ENCODE peak calls at places on chromosomes 7 and 10, in five cellular contexts. K is upper lobe of left lung; Z is tibial nerve; I is CD8-positive, alpha-beta memory T cell; U is WERI-Rb-1. F is an unnamed sample.
A peak's percentile ranks its signal among the peaks of the same experiment; 100 is the strongest.

GRCh38 chr10:27099916-27100799 is at the start of gene ANKRD26:
- DNase-seq in K (peak; percentile 98), Z (peak; percentile 94), U (peak; percentile 94), I (peak; percentile 96), F (peak; percentile 69)

GRCh38 chr7:69638674-69639073 is 40.4 kb downstream of the AUTS2 start:
- DNase-seq in K (no peak), Z (no peak), I (no peak), U (no peak), F (no peak)

GRCh38 chr7:44162179-44162578 is 21.0 kb upstream of the MYL7 start:
- DNase-seq in U (no peak), K (peak; percentile 79), Z (no peak), I (no peak), F (no peak)

GRCh38 chr7:79785556-79785955 is 332.1 kb upstream of the MAGI2 start:
- DNase-seq in K (no peak), Z (no peak), U (no peak), I (no peak), F (no peak)

GRCh38 chr10:101353692-101354583 is at the start of gene BTRC:
- DNase-seq in U (peak; percentile 98), I (peak; percentile 91), Z (peak; percentile 83), K (peak; percentile 98), F (peak; percentile 98)

GRCh38 chr7:50304911-50305621 is 550 bp downstream of the IKZF1 start:
- DNase-seq in I (peak; percentile 47), Z (no peak), K (no peak), U (no peak), F (no peak)

GRCh38 chr10:9670911-9671310 is 1346.8 kb upstream of the CELF2 start:
- DNase-seq in I (no peak), Z (no peak), K (no peak), U (no peak), F (no peak)

GRCh38 chr7:117810642-117811512 is 62.4 kb downstream of the CTTNBP2 start:
- DNase-seq in I (no peak), K (no peak), U (no peak), Z (no peak), F (no peak)

GRCh38 chr10:62527019-62527827 is 153.1 kb downstream of the ZNF365 start:
- DNase-seq in I (no peak), K (no peak), Z (no peak), U (no peak), F (no peak)

GRCh38 chr7:116582806-116583444 is 58.1 kb downstream of the CAV1 start:
- DNase-seq in I (no peak), U (no peak), Z (no peak), K (no peak), F (no peak)

GRCh38 chr7:116584721-116585120 is 59.9 kb downstream of the CAV1 start:
- DNase-seq in K (no peak), Z (no peak), I (no peak), U (no peak), F (no peak)

GRCh38 chr7:116583653-116584052 is 58.8 kb downstream of the CAV1 start:
- DNase-seq in U (no peak), I (no peak), Z (no peak), K (no peak), F (no peak)

GRCh38 chr7:116579835-116580234 is 55.0 kb downstream of the CAV1 start:
- DNase-seq in I (no peak), U (no peak), K (no peak), Z (no peak), F (no peak)

DNA sequence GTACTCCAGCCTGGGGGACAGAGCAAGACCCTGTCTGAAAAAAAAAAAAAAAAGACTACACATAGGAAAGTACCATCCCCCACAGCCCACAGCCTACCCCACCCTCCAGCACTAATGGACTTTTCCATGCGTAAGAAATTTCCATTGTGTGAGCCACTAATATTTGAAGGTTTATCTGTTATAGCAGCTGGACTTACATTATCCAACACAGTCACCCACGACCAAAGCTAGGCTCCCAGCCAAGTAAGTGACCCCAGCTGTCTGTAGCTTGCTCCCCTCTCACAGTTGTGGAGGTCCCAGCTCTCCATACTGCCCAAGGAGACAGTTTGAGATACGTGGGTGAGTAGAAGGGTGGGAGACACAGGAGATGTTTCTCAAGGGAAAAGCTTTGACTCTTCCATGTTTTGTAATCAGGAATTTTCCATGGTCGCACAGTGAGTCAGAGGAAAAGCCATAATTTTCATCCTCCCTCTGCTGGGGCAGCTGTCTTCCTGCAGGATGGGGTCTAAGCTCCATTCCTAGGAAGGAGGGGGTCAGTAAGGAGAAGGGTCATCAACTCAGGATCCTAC is 57.4 kb downstream of the CAV1 start:
- DNase-seq in I (no peak), Z (no peak), U (no peak), K (no peak), F (no peak)
- H3K27ac ChIP-seq in I (no peak overlapping the region), Z (no peak overlapping the region), U (no peak overlapping the region), K (no peak overlapping the region), F (no peak overlapping the region)

DNA sequence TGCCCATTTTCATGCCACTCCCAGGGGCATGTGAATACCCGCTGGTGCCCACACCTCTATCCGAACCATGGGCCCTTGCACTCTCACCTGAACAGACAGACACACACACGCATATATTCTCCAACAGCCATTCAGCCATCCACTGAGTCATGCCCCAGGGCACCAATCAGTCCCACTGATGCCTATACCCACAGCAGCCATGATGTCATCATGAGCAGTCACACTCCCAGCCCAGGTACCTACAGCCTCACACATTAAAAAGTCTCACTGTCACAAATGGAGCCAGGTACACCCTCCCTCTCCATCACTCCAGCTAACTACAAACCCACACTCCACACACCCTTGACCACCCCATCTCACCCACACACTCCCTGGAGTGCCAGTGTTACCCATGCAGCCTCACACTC is 12.2 kb downstream of the VSIR start:
- DNase-seq in Z (no peak), U (no peak), K (no peak), I (no peak), F (peak; percentile 64)
- H3K27ac ChIP-seq in Z (no peak overlapping the region), U (no peak overlapping the region), K (no peak overlapping the region), I (no peak overlapping the region), F (peak overlapping the region; percentile 44)

GRCh38 chr7:141430426-141431142 is 120.6 kb upstream of the AGK start:
- DNase-seq in I (no peak), U (no peak), K (no peak), Z (no peak), F (no peak)

GRCh38 chr7:141427134-141427533 is 124.1 kb upstream of the AGK start:
- DNase-seq in I (no peak), U (no peak), Z (no peak), K (no peak), F (no peak)

GRCh38 chr7:141436676-141437075 is 114.5 kb upstream of the AGK start:
- DNase-seq in U (no peak), Z (no peak), I (no peak), K (no peak), F (no peak)

GRCh38 chr7:141433698-141434097 is 117.5 kb upstream of the AGK start:
- DNase-seq in K (no peak), U (no peak), Z (no peak), I (no peak), F (no peak)

DNA sequence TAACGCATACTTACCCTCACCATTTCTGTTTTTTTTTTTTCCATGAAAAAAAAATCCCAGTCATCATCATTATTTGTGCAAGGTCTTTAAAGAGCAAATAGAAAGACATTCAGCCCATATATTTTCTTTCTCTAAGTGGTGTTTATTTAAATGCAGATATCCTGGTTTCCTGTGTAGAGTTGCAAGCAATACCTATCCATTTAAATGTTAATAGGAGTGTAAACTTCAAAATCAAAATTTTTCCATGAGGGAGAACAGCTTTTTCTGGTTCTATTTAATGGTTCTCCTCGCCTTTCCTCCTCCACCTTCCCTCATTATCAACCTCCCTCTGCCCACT is 120.1 kb upstream of the AGK start:
- DNase-seq in U (no peak), Z (no peak), K (no peak), I (no peak), F (no peak)
- H3K27ac ChIP-seq in U (no peak overlapping the region), Z (no peak overlapping the region), K (no peak overlapping the region), I (no peak overlapping the region), F (no peak overlapping the region)

GRCh38 chr10:21513035-21513434 is 12.4 kb downstream of the SKIDA1 start:
- DNase-seq in I (no peak), Z (no peak), K (no peak), U (no peak), F (no peak)
- H3K27ac ChIP-seq in I (no peak overlapping the region), Z (peak overlapping the region; percentile 37), K (no peak overlapping the region), U (no peak overlapping the region), F (no peak overlapping the region)

DNA sequence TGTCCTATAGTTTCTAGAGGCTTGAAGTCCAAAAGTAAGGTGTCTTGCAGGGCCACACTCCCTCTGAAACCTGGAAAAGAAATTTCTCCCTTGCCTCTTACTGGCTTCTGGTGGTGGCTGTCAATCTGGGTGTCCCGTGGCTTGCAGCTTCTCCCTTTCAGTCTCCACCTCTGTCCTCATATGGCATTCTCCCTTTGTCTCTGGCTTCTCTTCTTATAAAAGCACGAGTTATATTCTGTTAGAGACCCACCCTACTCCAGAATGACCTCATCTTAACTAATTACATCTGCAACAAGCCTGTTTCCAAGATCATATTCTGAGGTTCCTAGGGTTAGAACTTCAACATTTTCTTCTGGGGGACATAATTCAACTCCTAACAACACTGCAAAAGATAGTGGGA is 3.4 kb upstream of the GLI3 start:
- DNase-seq in U (no peak), I (no peak), Z (no peak), K (no peak), F (no peak)
- H3K27ac ChIP-seq in U (no peak overlapping the region), I (no peak overlapping the region), Z (no peak overlapping the region), K (no peak overlapping the region), F (no peak overlapping the region)

DNA sequence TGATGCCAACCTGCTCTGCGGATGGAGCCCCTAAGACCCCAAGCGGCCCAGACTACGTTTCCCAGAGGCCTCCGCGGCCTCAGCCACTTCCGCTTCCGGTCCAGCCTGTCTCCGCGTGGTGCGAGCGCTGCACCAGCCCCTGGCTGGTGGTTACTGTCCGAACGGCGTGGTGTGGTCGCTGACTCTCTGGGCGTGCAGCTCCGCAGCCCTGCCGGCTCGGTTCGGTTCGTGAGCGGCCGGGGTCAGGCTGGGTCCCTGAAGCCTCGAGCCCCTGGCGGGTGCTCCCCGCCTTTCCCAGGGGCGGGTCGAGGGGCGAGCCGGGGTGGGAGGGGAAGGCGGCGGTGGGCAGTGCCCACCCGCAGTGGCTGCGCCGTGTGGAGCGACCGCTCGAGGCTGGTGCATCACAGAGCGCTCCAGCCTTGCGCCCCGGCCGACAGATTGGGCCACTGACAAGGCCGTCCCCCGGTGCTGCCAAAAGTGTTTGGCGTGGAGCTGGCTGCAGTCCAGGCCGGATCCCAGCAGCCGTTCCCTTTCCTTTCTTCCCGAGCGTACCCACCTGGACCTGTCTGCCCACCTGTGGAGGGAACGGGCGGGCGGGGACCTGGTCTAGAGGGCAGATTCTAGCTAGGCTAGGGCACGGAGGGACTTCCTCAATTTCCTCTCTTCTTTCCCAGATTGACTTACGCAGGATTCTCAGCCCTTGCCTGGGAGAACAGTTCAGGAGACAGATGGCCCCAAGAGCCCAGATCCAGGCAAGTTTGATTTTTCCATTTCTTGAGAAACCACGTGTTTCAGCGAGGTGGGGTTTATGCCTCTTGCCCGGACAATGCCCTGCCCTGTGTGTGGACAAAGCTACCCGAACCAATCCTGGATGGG is at the start of gene ZNF485:
- DNase-seq in K (peak; percentile 67), Z (peak; percentile 27), I (peak; percentile 38), U (peak; percentile 77), F (no peak)
- H3K27ac ChIP-seq in K (peak within 1 kb of the TSS; percentile 70), Z (peak within 1 kb of the TSS; percentile 75), I (peak within 1 kb of the TSS; percentile 51), U (peak within 1 kb of the TSS; percentile 48), F (peak within 1 kb of the TSS; percentile 20)

GRCh38 chr10:104123397-104123796 is 1.4 kb downstream of the SFR1 start:
- DNase-seq in Z (no peak), I (no peak), K (no peak), U (no peak), F (no peak)
- H3K27ac ChIP-seq in Z (no peak overlapping the region), I (no peak overlapping the region), K (no peak overlapping the region), U (no peak overlapping the region), F (no peak overlapping the region)